ENCODE peak calls at places on chromosomes 4 and X, in five cellular contexts. P is psoas muscle, Q is stomach, H is IMR-90, V is H7. X is an unnamed sample.

GRCh38 chrX:113384628-113385027 is 544.0 kb upstream of the AMOT start:
- DNase-seq in P (no peak), Q (no peak), H (peak; percentile 41), V (no peak), X (no peak)

GRCh38 chrX:53324803-53325202 is 43.4 kb upstream of the IQSEC2 start:
- DNase-seq in P (no peak), Q (no peak), H (no peak), V (no peak), X (no peak)

GRCh38 chr4:107380190-107380589 is 339.8 kb downstream of the PAPSS1 start:
- DNase-seq in P (no peak), Q (no peak), H (no peak), V (no peak), X (no peak)

GRCh38 chr4:21593268-21594002 is 355.1 kb downstream of the KCNIP4 start:
- DNase-seq in P (no peak), Q (no peak), H (no peak), V (no peak), X (no peak)

GRCh38 chr4:142984871-142985585 is 138.9 kb upstream of the INPP4B start:
- DNase-seq in P (no peak), Q (no peak), H (peak; percentile 17), V (peak; percentile 32), X (no peak)

GRCh38 chr4:72326692-72327632 is 242.1 kb downstream of the ADAMTS3 start:
- DNase-seq in P (no peak), Q (no peak), H (peak; percentile 42), V (no peak), X (no peak)

GRCh38 chrX:46967547-46967946 is 55.3 kb downstream of the JADE3 start:
- DNase-seq in P (no peak), Q (no peak), H (no peak), V (no peak), X (no peak)

GRCh38 chr4:87659247-87659931 is 9.3 kb downstream of the DMP1 start:
- DNase-seq in P (no peak), Q (no peak), H (no peak), V (no peak), X (no peak)

GRCh38 chr4:152454398-152455011 is 81.4 kb downstream of the FBXW7 start:
- DNase-seq in P (no peak), Q (no peak), H (peak; percentile 46), V (peak; percentile 8), X (no peak)

GRCh38 chr4:26474551-26474950 is 15.7 kb downstream of the CCKAR start:
- DNase-seq in P (no peak), Q (no peak), H (no peak), V (no peak), X (no peak)

DNA sequence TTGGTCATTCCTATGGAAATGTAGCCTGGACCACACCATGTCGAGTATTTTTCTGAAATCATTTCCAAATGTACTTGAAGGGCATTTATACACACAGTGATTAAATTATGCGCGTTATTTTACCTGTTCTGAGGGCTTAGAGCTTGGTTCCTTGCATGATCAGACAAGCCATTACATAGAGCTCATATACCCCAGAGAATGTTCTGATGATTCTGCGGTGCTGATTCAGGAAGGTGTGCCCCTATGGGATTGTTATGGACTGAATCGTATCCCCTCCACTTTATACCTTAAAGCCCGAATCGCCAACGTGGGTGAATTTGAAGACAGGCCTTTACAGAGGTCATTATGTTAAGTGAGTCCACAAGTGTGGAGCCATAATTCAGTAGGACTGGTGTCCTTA is 848.9 kb downstream of the TRIML1 start:
- DNase-seq in P (no peak), Q (no peak), H (no peak), V (no peak), X (no peak)
- H3K27me3 ChIP-seq in P (no peaks in the 10 kb centered on the region), Q (no peaks in the 10 kb centered on the region), H (no peaks in the 10 kb centered on the region), V (no peaks in the 10 kb centered on the region), X (no peaks in the 10 kb centered on the region)

DNA sequence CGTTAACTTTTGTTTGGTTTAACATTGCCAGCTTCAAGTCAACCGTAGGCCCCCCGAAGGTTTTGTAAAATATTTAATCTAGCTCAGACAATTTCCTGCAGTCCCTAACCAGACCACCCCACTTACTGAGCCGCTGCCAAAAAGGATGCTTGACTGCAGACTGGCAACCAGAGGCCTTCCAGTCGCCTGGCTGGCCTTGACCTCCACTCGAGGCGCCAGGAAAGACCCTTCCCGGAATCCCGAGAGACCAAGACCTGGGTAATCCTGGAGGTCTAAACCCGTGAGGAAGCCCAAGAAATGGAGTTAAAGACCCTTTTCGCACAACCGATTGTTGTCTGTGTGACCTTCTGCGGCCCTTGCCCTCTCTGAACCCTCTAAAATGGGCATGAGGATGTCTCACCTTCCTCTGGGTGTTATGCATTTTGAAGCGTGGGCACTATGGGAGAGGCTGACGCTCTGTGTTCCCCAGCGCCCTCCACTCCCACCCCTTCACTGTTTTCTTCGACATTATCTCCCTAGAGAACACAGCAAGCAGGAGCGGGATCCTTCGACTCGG is 86.2 kb downstream of the BCOR start:
- DNase-seq in P (no peak), Q (no peak), H (no peak), V (peak; percentile 30), X (no peak)
- H3K27me3 ChIP-seq in P (no peaks in the 10 kb centered on the region), Q (peaks cover 16% of the 10 kb centered on the region), H (peaks cover 17% of the 10 kb centered on the region), V (peaks cover 80% of the 10 kb centered on the region), X (no peaks in the 10 kb centered on the region)

DNA sequence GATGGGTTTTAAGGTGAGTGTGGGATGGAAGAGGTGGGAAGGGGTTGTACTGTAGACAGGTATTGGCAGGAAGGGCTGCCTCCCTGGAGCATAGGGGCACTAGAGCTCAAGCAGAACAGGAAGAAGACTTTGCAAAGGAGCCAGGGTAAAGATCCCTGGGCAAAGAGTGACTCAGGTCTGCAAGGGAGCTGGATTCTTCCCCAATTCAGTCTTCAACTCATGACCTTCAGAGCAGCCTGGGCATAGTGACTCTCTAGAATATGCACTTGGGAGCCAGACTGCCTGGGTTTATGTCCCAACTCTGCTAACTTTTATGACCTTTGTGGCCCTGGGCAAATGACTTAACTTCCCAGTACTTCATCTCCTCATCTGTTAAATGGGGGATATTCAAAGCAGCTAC is 4.0 kb downstream of the LONRF3 start:
- DNase-seq in P (no peak), Q (no peak), H (no peak), V (no peak), X (no peak)
- H3K27me3 ChIP-seq in P (no peaks in the 10 kb centered on the region), Q (no peaks in the 10 kb centered on the region), H (peaks cover 41% of the 10 kb centered on the region), V (peaks cover 63% of the 10 kb centered on the region), X (no peaks in the 10 kb centered on the region)

GRCh38 chr4:1116837-1117236 is 3.5 kb upstream of the RNF212 start:
- DNase-seq in P (no peak), Q (no peak), H (no peak), V (no peak), X (no peak)
- H3K27me3 ChIP-seq in P (peaks cover 2% of the 10 kb centered on the region), Q (no peaks in the 10 kb centered on the region), H (peaks cover 31% of the 10 kb centered on the region), V (peaks cover 2% of the 10 kb centered on the region), X (peaks cover 60% of the 10 kb centered on the region)

DNA sequence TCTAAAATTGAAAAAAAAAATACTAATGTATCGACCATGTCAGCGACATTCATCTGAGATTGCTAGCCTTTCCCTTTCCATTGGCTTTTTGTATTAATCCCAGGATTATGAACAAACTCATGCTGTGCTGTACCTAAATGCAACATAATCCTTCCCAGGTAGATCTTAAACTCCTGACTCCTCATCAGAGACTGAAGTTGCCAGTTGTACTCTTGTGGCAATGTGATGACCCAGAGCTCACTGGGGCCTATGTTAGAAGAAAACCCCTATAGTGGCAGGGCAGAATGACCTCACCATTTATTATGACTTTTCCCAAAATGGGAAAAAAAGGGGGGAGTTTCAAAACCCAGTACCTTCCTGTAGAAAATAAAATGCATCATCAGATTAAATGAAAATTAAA is 6.6 kb upstream of the ACSL4 start:
- DNase-seq in P (no peak), Q (no peak), H (no peak), V (no peak), X (no peak)
- H3K27me3 ChIP-seq in P (no peaks in the 10 kb centered on the region), Q (no peaks in the 10 kb centered on the region), H (no peaks in the 10 kb centered on the region), V (peaks cover 1% of the 10 kb centered on the region), X (no peaks in the 10 kb centered on the region)

GRCh38 chrX:5586726-5587125 is 641.9 kb downstream of the NLGN4X start:
- DNase-seq in P (no peak), Q (no peak), H (no peak), V (no peak), X (no peak)
- H3K27me3 ChIP-seq in P (no peaks in the 10 kb centered on the region), Q (no peaks in the 10 kb centered on the region), H (no peaks in the 10 kb centered on the region), V (no peaks in the 10 kb centered on the region), X (no peaks in the 10 kb centered on the region)

DNA sequence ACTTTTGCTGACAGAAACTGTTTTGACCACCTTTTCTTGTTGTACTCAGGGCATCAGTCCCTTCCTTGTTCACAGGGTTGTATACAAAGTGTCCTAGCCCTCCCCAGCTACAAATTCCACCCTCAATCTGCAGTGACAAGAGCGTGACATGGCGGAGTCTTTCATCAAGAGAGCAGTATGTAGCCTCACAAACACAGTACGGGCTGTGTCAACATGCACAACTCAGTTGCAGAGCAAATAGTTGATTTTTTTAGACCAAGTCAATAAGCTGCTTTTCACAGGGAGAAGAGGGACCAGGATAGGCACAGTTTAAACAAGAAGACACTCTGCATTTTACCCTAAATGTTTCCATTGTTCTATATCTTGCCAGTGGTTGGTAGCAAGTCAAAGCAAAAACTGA is 8.6 kb upstream of the HS6ST2 start:
- DNase-seq in P (no peak), Q (no peak), H (no peak), V (no peak), X (no peak)
- H3K27me3 ChIP-seq in P (no peaks in the 10 kb centered on the region), Q (no peaks in the 10 kb centered on the region), H (peaks cover 2% of the 10 kb centered on the region), V (no peaks in the 10 kb centered on the region), X (no peaks in the 10 kb centered on the region)

GRCh38 chr4:46370531-46370930 is 19.4 kb downstream of the GABRA2 start:
- DNase-seq in P (no peak), Q (no peak), H (no peak), V (no peak), X (no peak)

DNA sequence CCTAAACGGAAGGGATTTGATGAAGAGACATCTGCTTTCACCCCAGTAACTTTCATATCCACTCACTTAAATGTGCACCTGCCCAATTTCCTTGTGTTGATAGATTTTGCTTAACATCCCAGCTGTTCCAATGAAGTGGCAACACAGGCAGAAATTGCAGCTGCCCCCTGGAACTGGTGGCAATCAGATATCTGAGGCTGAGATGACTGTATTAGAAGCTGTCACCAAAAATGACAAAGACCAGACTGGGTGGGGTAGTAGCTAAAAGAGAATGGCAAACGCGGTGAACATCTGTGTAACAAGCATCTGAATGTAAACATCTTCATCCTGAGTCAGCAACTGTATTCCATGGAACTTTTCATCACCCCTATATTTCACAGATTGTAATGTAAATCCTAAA is 17.1 kb downstream of the GABRA2 start:
- DNase-seq in P (no peak), Q (no peak), H (no peak), V (no peak), X (no peak)
- H3K27me3 ChIP-seq in P (no peaks in the 10 kb centered on the region), Q (no peaks in the 10 kb centered on the region), H (no peaks in the 10 kb centered on the region), V (no peaks in the 10 kb centered on the region), X (no peaks in the 10 kb centered on the region)

DNA sequence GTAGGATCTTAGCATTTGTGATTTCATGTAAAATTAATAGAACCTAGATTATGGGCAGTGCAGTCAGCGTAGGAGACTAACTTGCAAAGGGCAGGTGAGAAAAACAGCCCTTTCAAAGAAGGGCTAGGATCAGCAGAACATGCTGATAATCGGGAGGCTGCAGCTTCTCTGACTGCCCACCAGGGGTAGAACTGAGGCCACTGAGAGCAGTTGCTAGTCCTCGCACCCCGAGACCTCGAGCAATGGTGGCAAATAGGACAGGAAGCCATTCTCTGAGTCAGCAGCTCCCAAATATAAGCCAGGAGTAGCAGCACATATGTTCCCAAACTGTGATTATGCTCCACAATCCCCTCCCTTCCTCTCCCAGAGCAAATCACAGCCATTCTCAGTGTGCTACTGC is 186.4 kb downstream of the MSL3 start:
- DNase-seq in P (no peak), Q (no peak), H (peak; percentile 64), V (peak; percentile 67), X (no peak)
- H3K27me3 ChIP-seq in P (no peaks in the 10 kb centered on the region), Q (no peaks in the 10 kb centered on the region), H (no peaks in the 10 kb centered on the region), V (no peaks in the 10 kb centered on the region), X (no peaks in the 10 kb centered on the region)

X was measured in left ventricle myocardium inferior.